ENCODE peak calls at places on chromosomes 12 and 14, in four cellular contexts. G is lower leg skin, E is mucosa of descending colon, J is AG09319. U is an unnamed sample.

GRCh38 chr14:94113073-94113472 is 2.5 kb downstream of the IFI27 start:
- DNase-seq in E (no peak), G (peak), J (no peak), U (peak)

GRCh38 chr12:90999946-91000345 is 4.8 kb downstream of the EPYC start:
- DNase-seq in G (no peak), E (no peak), J (no peak), U (no peak)

GRCh38 chr12:6554990-6555691 is 701 bp downstream of the IFFO1 start:
- DNase-seq in E (no peak), G (no peak), J (no peak), U (no peak)

GRCh38 chr12:88413561-88414095 is 166.6 kb downstream of the KITLG start:
- DNase-seq in J (no peak), E (no peak), G (no peak), U (no peak)

GRCh38 chr12:78403681-78404080 is 460.9 kb upstream of the SYT1 start:
- DNase-seq in J (no peak), G (no peak), E (no peak), U (no peak)

GRCh38 chr14:56216631-56217379 is 98.6 kb downstream of the PELI2 start:
- DNase-seq in J (no peak), E (peak), G (peak), U (no peak)

GRCh38 chr12:44930972-44931600 is 55.0 kb upstream of the NELL2 start:
- DNase-seq in J (peak), G (no peak), E (no peak), U (no peak)

GRCh38 chr12:121489874-121490273 is 90.0 kb downstream of the RNF34 start:
- DNase-seq in E (no peak), J (no peak), G (no peak), U (no peak)

GRCh38 chr12:132061197-132061596 is 82.9 kb downstream of the DDX51 start:
- DNase-seq in E (no peak), J (no peak), G (no peak), U (no peak)

GRCh38 chr12:121794532-121795028 is 1.1 kb upstream of the RHOF start:
- DNase-seq in E (no peak), G (no peak), J (no peak), U (no peak)

GRCh38 chr14:74549588-74549987 is 56.0 kb downstream of the ISCA2 start:
- DNase-seq in E (no peak), G (no peak), J (no peak), U (no peak)

GRCh38 chr12:106360400-106360994 is 2.9 kb downstream of the POLR3B start:
- DNase-seq in G (no peak), J (no peak), E (no peak), U (no peak)

GRCh38 chr14:73784065-73784987 is 67.3 kb upstream of the PTGR2 start:
- DNase-seq in E (peak), G (no peak), J (no peak), U (no peak)

GRCh38 chr14:51780741-51781140 is 79.7 kb upstream of the GNG2 start:
- DNase-seq in J (no peak), E (no peak), G (no peak), U (no peak)

GRCh38 chr14:42368234-42368633 is 761.6 kb downstream of the LRFN5 start:
- DNase-seq in G (no peak), E (no peak), J (no peak), U (no peak)
- TF ChIP-seq CTCF in G (no peak), E (no peak), J (no peak), U (no peak)

GRCh38 chr14:75578786-75579781 is 664 bp downstream of the FLVCR2 start:
- DNase-seq in E (peak), G (peak), J (no peak), U (no peak)
- TF ChIP-seq CTCF in E (no peak), G (no peak), J (peak), U (peak)

GRCh38 chr14:99137001-99137700 is 134.8 kb downstream of the BCL11B start:
- DNase-seq in G (peak), J (no peak), E (no peak), U (peak)
- TF ChIP-seq CTCF in G (no peak), J (no peak), E (no peak), U (no peak)

GRCh38 chr12:24561411-24561871 is 387.5 kb downstream of the BCAT1 start:
- DNase-seq in J (no peak), G (no peak), E (no peak), U (no peak)

GRCh38 chr12:24562761-24563392 is 386.0 kb downstream of the BCAT1 start:
- DNase-seq in G (peak), J (no peak), E (peak), U (no peak)

GRCh38 chr12:24560867-24561266 is 388.0 kb downstream of the BCAT1 start:
- DNase-seq in G (no peak), E (no peak), J (no peak), U (no peak)

GRCh38 chr12:24561882-24562760 is 386.8 kb downstream of the BCAT1 start:
- DNase-seq in G (peak), E (peak), J (no peak), U (peak)

DNA sequence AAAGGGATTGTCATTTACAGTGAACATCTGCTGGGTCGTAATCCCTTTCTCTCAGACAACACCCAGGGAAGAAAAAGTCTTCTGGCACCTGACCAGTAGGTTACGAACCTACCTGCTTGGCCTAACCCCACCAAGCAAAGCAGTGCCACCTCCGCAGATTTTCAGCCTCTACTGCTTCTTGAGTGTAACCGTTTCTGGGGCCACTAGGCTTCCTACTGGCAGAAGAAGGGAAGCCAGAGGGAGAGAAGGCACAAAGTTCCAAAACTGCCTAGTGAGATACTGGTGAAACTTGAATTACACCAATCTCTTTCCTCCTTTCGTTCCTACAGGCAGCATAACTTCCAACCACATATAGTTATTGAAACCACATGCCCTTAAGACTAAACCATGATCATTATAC is 383.6 kb downstream of the BCAT1 start:
- DNase-seq in J (no peak), G (no peak), E (no peak), U (no peak)
- TF ChIP-seq CTCF in J (no peak), G (no peak), E (no peak), U (no peak)

GRCh38 chr12:818733-819132 is 66.4 kb downstream of the WNK1 start:
- DNase-seq in E (no peak), J (no peak), G (no peak), U (no peak)
- TF ChIP-seq CTCF in E (no peak), J (no peak), G (no peak), U (peak)

DNA sequence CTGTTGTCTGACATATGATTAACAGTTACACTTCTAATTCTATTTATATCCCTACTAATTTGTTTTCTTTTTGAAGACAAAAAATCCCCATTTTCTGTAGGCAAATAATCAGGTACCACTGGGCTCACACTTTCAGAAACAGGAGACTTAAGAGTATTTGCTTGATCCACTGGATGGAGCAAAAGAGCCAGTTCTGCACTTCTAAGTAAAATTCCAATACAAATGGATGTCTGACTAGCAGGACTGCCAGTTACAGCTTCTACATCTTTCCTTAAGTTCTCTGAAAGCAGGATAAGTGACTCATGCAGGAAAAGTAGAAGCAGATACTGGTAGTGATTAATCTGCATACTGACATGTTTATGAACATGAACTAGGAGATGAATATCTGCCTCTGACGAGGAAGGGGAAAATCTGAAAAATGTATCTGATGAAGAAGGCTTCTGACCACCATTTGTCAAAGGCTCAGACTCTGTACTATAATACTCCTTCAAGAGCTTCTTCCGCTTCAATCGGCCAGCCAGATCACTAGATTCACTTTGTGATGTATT is 73.8 kb upstream of the ANKS1B start:
- DNase-seq in G (no peak), J (peak), E (no peak), U (no peak)
- TF ChIP-seq CTCF in G (no peak), J (peak), E (no peak), U (no peak)

DNA sequence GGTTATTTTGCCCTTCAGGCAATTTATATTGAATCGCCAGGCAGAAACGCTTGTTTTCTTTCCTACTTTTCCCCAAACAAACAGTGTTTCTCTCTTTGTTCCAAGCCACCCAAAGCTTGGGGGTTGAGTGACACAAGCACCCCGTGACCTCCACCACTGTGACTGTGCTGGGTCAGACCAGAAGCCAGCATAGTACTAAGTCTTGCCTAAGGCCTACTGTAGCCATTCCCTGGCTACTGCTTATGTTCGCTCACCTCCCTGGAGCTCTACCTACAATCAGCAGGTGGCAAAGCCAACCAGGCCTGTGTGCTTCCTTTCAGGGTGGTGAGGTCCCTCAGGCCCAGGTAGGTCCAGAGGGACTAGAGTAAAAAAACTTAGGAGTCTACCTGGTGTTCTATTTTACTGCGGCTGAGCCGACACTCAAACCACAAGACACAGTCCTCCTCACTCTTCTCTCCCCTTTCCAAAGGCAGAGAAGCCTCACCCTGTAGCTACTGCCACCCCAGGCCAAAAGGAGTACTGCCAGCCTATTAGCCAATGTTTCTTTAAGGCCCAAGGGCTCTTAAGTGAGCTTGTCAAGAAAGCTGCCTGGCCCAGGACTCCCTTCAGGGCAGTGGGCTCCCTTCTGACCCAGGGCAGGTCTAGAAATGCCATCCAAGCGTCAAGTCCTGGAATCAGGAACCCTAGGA is 411.8 kb upstream of the MIS18BP1 start:
- DNase-seq in E (no peak), J (no peak), G (no peak), U (no peak)
- TF ChIP-seq CTCF in E (no peak), J (no peak), G (no peak), U (peak)

DNA sequence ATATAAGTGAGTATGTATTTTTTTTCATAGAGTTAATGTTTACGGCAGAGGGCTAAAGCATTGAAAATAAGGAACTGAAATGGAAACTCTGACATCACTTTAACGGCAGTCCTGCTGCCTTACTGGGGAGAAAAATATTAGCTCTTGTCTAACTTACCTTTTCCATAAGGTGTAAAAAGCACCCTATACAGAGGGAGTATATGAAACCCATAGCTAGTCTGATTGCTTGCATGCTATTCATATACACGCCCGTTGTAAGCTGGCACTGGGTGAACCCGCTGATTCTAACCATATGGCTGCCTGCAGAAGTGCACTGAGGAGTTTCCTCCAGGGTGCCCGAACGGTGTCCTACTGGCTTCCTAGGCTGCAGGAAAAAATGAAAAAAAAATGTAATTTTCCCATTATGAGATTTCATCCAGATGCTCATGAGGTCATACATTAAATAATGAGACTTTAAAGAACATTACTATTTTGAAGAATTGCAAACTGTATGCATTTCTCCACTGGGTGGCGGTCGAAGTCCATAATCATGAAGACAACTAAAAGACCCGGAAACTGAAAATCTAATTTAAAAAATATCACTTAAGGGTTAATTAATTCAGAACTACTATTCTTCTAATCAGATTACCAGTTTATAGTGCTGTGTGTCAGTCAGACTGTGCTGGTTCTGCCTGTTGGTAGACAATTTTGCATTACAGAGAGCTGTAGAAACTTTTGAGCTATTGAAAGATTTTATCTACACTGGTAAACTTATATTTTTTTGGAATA is 144.7 kb downstream of the ALX1 start:
- DNase-seq in G (no peak), E (peak), J (no peak), U (no peak)
- TF ChIP-seq CTCF in G (no peak), E (no peak), J (peak), U (peak)

U was measured in type B pancreatic cell.